ENCODE peak calls at places on chromosomes 12 and 14, in six cellular contexts. Z is lower lobe of right lung, C is substantia nigra, B is M059J, I is activated T-cell treated with anti-CD3 and anti-CD28 coated beads for 1 hour, N is psoas muscle. V is an unnamed sample.

GRCh38 chr12:111605931-111606625 is 7.0 kb upstream of the ATXN2 start:
- DNase-seq in Z (no peak), C (no peak), B (no peak), I (no peak), N (no peak), V (no peak)

GRCh38 chr12:119175115-119175514 is 3.6 kb upstream of the HSPB8 start:
- DNase-seq in Z (no peak), C (no peak), B (peak), I (no peak), N (no peak), V (no peak)

GRCh38 chr12:92912672-92913071 is 16.4 kb downstream of the EEA1 start:
- DNase-seq in Z (no peak), C (no peak), B (no peak), I (no peak), N (no peak), V (no peak)

GRCh38 chr12:114898159-114898558 is 214.2 kb upstream of the TBX3 start:
- DNase-seq in Z (no peak), C (no peak), B (no peak), I (no peak), N (no peak), V (no peak)

GRCh38 chr14:69695664-69696527 is 71.0 kb upstream of the SRSF5 start:
- DNase-seq in Z (no peak), C (peak), B (peak), I (no peak), N (no peak), V (no peak)

GRCh38 chr14:32826404-32827082 is 112.1 kb upstream of the NPAS3 start:
- DNase-seq in Z (no peak), C (peak), B (peak), I (no peak), N (no peak), V (peak)

GRCh38 chr12:124228050-124228711 is 66.7 kb upstream of the RFLNA start:
- DNase-seq in Z (no peak), C (no peak), B (no peak), I (no peak), N (no peak), V (no peak)

GRCh38 chr14:92560106-92560865 is 46.7 kb downstream of the RIN3 start:
- DNase-seq in Z (no peak), C (no peak), B (no peak), I (no peak), N (no peak), V (no peak)

GRCh38 chr14:51562816-51563215 is 88.9 kb upstream of the FRMD6 start:
- DNase-seq in Z (no peak), C (no peak), B (peak), I (no peak), N (no peak), V (peak)

GRCh38 chr14:64973026-64973442 is 898 bp upstream of the RAB15 start:
- DNase-seq in Z (no peak), C (no peak), B (no peak), I (no peak), N (no peak), V (no peak)

GRCh38 chr14:32932921-32933622 is 5.6 kb upstream of the NPAS3 start:
- DNase-seq in Z (no peak), C (peak), B (no peak), I (no peak), N (peak), V (no peak)

GRCh38 chr12:116160196-116160595 is 117.3 kb downstream of the MED13L start:
- DNase-seq in Z (no peak), C (no peak), B (peak), I (no peak), N (no peak), V (no peak)

GRCh38 chr14:71117839-71118743 is 210.8 kb downstream of the PCNX1 start:
- DNase-seq in Z (no peak), C (no peak), B (peak), I (no peak), N (no peak), V (peak)

GRCh38 chr12:89040146-89040964 is 311.9 kb downstream of the DUSP6 start:
- DNase-seq in Z (peak), C (no peak), B (peak), I (peak), N (no peak), V (peak)

GRCh38 chr12:95738024-95738611 is 52.4 kb downstream of the NTN4 start:
- DNase-seq in Z (no peak), C (no peak), B (no peak), I (no peak), N (no peak), V (no peak)

GRCh38 chr12:43550831-43551270 is 1.2 kb downstream of the ADAMTS20 start:
- DNase-seq in Z (no peak), C (no peak), B (no peak), I (no peak), N (no peak), V (no peak)

GRCh38 chr12:125140239-125140917 is 75.1 kb downstream of the AACS start:
- DNase-seq in Z (no peak), C (no peak), B (peak), I (no peak), N (no peak), V (no peak)

GRCh38 chr14:88667555-88668273 is 104.9 kb downstream of the ZC3H14 start:
- DNase-seq in Z (no peak), C (peak), B (peak), I (peak), N (peak), V (peak)

GRCh38 chr12:52486166-52487105 is 6.6 kb downstream of the KRT6A start:
- DNase-seq in Z (no peak), C (no peak), B (no peak), I (no peak), N (no peak), V (no peak)

GRCh38 chr14:49865431-49865859 is 12.9 kb upstream of the NEMF start:
- DNase-seq in Z (peak), C (peak), B (peak), I (peak), N (peak), V (peak)